ENCODE peak calls at places on chromosome 1, in seven cellular contexts. W is left lung, O is transverse colon, F is cardiac fibroblast, Q is neural crest cell, E is GM12865, V is epithelial cell of esophagus. I is an unnamed sample.

GRCh38 chr1:51189421-51190073 is 46.5 kb upstream of the RNF11 start:
- DNase-seq in W (no peak), O (peak; percentile 31), F (peak; percentile 88), Q (peak; percentile 47), E (peak; percentile 79), V (peak; percentile 74), I (no peak)

GRCh38 chr1:22363403-22364325 is 88.0 kb upstream of the ZBTB40 start:
- DNase-seq in W (no peak), O (no peak), F (no peak), Q (no peak), E (no peak), V (no peak), I (no peak)

GRCh38 chr1:238568707-238569106 is 678.0 kb upstream of the ZP4 start:
- DNase-seq in W (no peak), O (no peak), F (no peak), Q (no peak), E (no peak), V (no peak), I (no peak)

GRCh38 chr1:115727706-115728249 is 40.7 kb downstream of the CASQ2 start:
- DNase-seq in W (peak; percentile 84), O (peak; percentile 53), F (peak; percentile 94), Q (no peak), E (no peak), V (peak; percentile 88), I (no peak)

GRCh38 chr1:226814751-226815496 is 55.5 kb upstream of the PSEN2 start:
- DNase-seq in W (peak; percentile 75), O (peak; percentile 73), F (peak; percentile 67), Q (no peak), E (no peak), V (peak; percentile 94), I (no peak)

GRCh38 chr1:37553598-37553926 is 531 bp downstream of the SNIP1 start:
- DNase-seq in W (no peak), O (no peak), F (no peak), Q (no peak), E (no peak), V (no peak), I (no peak)

GRCh38 chr1:155070392-155070700 is 6.8 kb downstream of the EFNA4 start:
- DNase-seq in W (peak; percentile 27), O (no peak), F (no peak), Q (no peak), E (no peak), V (no peak), I (no peak)

GRCh38 chr1:146013566-146013937 is 8.0 kb downstream of the HJV start:
- DNase-seq in W (no peak), O (no peak), F (no peak), Q (no peak), E (no peak), V (no peak), I (no peak)

GRCh38 chr1:53311104-53311908 is 16.6 kb downstream of the LRP8 start:
- DNase-seq in W (no peak), O (no peak), F (no peak), Q (no peak), E (no peak), V (no peak), I (no peak)

GRCh38 chr1:66156144-66156543 is 363.4 kb downstream of the PDE4B start:
- DNase-seq in W (no peak), O (no peak), F (no peak), Q (no peak), E (no peak), V (no peak), I (no peak)

GRCh38 chr1:164638506-164639202 is 79.7 kb downstream of the PBX1 start:
- DNase-seq in W (no peak), O (no peak), F (no peak), Q (no peak), E (no peak), V (no peak), I (no peak)

GRCh38 chr1:68448365-68448764 is 1.4 kb downstream of the RPE65 start:
- DNase-seq in W (no peak), O (no peak), F (no peak), Q (no peak), E (no peak), V (no peak), I (no peak)
- TF ChIP-seq CTCF in W (no peak), O (no peak), F (no peak), Q (no peak), E (no peak), V (no peak), I (no peak)

GRCh38 chr1:43453442-43454269 is at the start of gene HYI:
- DNase-seq in W (peak; percentile 94), O (peak; percentile 92), F (peak; percentile 90), Q (peak; percentile 73), E (peak; percentile 87), V (peak; percentile 84), I (peak; percentile 83)

GRCh38 chr1:43452789-43453441 is 816 bp downstream of the HYI start:
- DNase-seq in W (no peak), O (no peak), F (peak; percentile 75), Q (no peak), E (no peak), V (peak; percentile 57), I (peak; percentile 62)

GRCh38 chr1:43455205-43455889 is 1.6 kb upstream of the HYI start:
- DNase-seq in W (no peak), O (peak; percentile 54), F (peak; percentile 48), Q (no peak), E (no peak), V (no peak), I (no peak)

GRCh38 chr1:43451701-43452532 is 1.8 kb downstream of the HYI start:
- DNase-seq in W (no peak), O (no peak), F (no peak), Q (no peak), E (no peak), V (no peak), I (peak; percentile 63)

DNA sequence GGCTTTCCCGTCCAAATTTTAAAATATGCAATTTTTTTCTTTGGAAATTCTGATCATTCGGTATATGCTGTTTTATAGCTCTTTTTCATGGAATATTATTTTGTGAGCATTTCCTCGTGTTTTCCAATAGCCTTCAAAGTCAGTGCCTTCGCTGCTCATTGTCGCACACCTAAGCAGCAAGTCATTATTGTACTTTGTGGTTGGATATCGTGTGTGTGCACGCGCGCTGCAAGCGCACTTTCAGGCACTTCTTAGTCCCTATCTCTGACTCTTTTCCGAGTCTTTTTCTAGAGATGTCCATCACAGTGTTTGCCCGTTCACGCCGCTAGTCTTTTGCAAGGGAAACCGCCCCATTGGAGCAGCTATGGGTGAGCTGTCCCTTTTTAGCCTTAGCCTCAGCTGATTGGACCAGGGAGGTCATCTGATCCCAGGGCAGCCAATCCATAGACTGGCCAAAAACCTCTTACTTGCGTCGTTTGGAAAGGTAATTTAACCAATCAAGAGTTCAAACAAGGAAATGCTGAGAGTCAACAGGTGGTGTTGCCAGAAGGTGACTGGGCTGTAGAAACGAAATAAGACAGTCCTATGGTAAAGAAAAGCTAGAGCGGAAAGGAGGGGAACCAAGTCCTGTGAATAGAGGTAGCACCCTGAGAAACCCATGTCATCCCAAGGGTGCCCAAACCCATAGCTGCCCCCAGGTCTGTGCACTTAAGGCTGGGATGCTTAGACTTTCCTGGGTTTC is 710 bp upstream of the HYI start:
- DNase-seq in W (peak; percentile 76), O (peak; percentile 88), F (peak; percentile 84), Q (peak; percentile 30), E (peak; percentile 95), V (peak; percentile 90), I (peak; percentile 69)
- TF ChIP-seq CTCF in W (peak; percentile 11), O (peak; percentile 8), F (peak; percentile 1), Q (peak; percentile 29), E (peak; percentile 2), V (peak; percentile 32), I (peak; percentile 38)

GRCh38 chr1:98763488-98764141 is 102.1 kb downstream of the SNX7 start:
- DNase-seq in W (no peak), O (no peak), F (no peak), Q (no peak), E (no peak), V (no peak), I (no peak)

GRCh38 chr1:98766241-98766640 is 104.7 kb downstream of the SNX7 start:
- DNase-seq in W (no peak), O (no peak), F (no peak), Q (no peak), E (peak; percentile 22), V (no peak), I (no peak)

DNA sequence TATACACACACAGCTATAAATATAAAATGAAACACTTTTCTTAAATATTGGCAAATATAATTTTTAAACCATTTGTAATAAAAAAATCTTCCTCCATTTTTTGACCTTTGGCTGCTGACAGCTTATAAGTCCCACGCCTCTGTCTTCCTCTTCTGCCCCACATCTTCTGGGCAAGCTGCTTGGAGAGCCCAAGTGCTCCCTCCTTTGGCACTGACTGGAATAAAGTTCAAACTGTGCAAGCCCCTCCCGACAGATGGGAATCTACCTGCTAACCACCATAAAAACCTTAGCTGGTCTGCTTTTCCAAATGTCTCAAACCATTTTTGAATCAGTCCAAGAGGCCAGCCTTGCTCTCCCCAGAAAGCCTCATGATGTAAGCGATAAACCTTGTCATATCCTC is 99.7 kb downstream of the SNX7 start:
- DNase-seq in W (no peak), O (no peak), F (peak; percentile 1), Q (no peak), E (peak; percentile 5), V (peak; percentile 18), I (no peak)
- TF ChIP-seq CTCF in W (no peak), O (no peak), F (no peak), Q (peak; percentile 15), E (no peak), V (peak; percentile 13), I (peak; percentile 26)

GRCh38 chr1:68320349-68320748 is 88.0 kb upstream of the WLS start:
- DNase-seq in W (no peak), O (no peak), F (no peak), Q (no peak), E (no peak), V (no peak), I (no peak)

GRCh38 chr1:68319907-68320306 is 87.6 kb upstream of the WLS start:
- DNase-seq in W (no peak), O (no peak), F (no peak), Q (no peak), E (no peak), V (no peak), I (no peak)

GRCh38 chr1:68322096-68322495 is 89.8 kb upstream of the WLS start:
- DNase-seq in W (no peak), O (no peak), F (no peak), Q (no peak), E (no peak), V (no peak), I (no peak)

GRCh38 chr1:68322837-68323687 is 90.7 kb upstream of the WLS start:
- DNase-seq in W (no peak), O (peak; percentile 10), F (peak; percentile 57), Q (no peak), E (no peak), V (peak; percentile 12), I (no peak)

GRCh38 chr1:68321084-68321685 is 88.9 kb upstream of the WLS start:
- DNase-seq in W (peak; percentile 87), O (peak; percentile 76), F (peak; percentile 78), Q (peak; percentile 55), E (peak; percentile 54), V (peak; percentile 55), I (no peak)
- TF ChIP-seq CTCF in W (peak; percentile 49), O (peak; percentile 71), F (peak; percentile 90), Q (peak; percentile 79), E (peak; percentile 53), V (peak; percentile 70), I (peak; percentile 85)